ENCODE peak calls at places on chromosomes 3 and 15, in six cellular contexts. One of them, this sample, is unnamed.

GRCh38 chr15:48389701-48390143 is 58.5 kb downstream of the DUT start:
- DNase-seq in HepG2: no peak
- DNase-seq in HL-60: no peak
- DNase-seq in H1: no peak
- DNase-seq in GM12878: no peak
- DNase-seq in K562: no peak
- DNase-seq in this sample: no peak

GRCh38 chr15:79172801-79173460 is 82.4 kb upstream of the RASGRF1 start:
- DNase-seq in HepG2: no peak
- DNase-seq in HL-60: no peak
- DNase-seq in H1: no peak
- DNase-seq in GM12878: no peak
- DNase-seq in K562: no peak
- DNase-seq in this sample: no peak

GRCh38 chr3:158672293-158673176 is at the start of gene LXN:
- DNase-seq in HepG2: peak; percentile 3
- DNase-seq in HL-60: peak; percentile 31
- DNase-seq in H1: peak; percentile 85
- DNase-seq in GM12878: peak; percentile 56
- DNase-seq in K562: peak; percentile 44
- DNase-seq in this sample: peak; percentile 11

GRCh38 chr15:82105458-82106205 is 59.8 kb upstream of the MEX3B start:
- DNase-seq in HepG2: peak; percentile 5
- DNase-seq in HL-60: no peak
- DNase-seq in H1: no peak
- DNase-seq in GM12878: no peak
- DNase-seq in K562: no peak
- DNase-seq in this sample: no peak

GRCh38 chr3:171383206-171384018 is 76.8 kb downstream of the TNIK start:
- DNase-seq in HepG2: no peak
- DNase-seq in HL-60: no peak
- DNase-seq in H1: no peak
- DNase-seq in GM12878: no peak
- DNase-seq in K562: no peak
- DNase-seq in this sample: no peak

GRCh38 chr3:24199775-24200247 is 254.7 kb downstream of the NR1D2 start:
- DNase-seq in HepG2: no peak
- DNase-seq in HL-60: no peak
- DNase-seq in H1: no peak
- DNase-seq in GM12878: no peak
- DNase-seq in K562: no peak
- DNase-seq in this sample: peak; percentile 44

GRCh38 chr3:143825513-143825912 is 22.8 kb downstream of the SLC9A9 start:
- DNase-seq in HepG2: no peak
- DNase-seq in HL-60: no peak
- DNase-seq in H1: no peak
- DNase-seq in GM12878: peak; percentile 50
- DNase-seq in K562: no peak
- DNase-seq in this sample: no peak

GRCh38 chr15:78312956-78313355 is 13.5 kb upstream of the SKIC8 start:
- DNase-seq in HepG2: no peak
- DNase-seq in HL-60: no peak
- DNase-seq in H1: no peak
- DNase-seq in GM12878: no peak
- DNase-seq in K562: no peak
- DNase-seq in this sample: no peak

GRCh38 chr3:10768995-10769394 is 47.0 kb upstream of the SLC6A11 start:
- DNase-seq in HepG2: no peak
- DNase-seq in HL-60: no peak
- DNase-seq in H1: no peak
- DNase-seq in GM12878: no peak
- DNase-seq in K562: no peak
- DNase-seq in this sample: no peak

GRCh38 chr3:4687167-4687566 is 194.0 kb downstream of the ITPR1 start:
- DNase-seq in HepG2: peak; percentile 25
- DNase-seq in HL-60: no peak
- DNase-seq in H1: no peak
- DNase-seq in GM12878: no peak
- DNase-seq in K562: peak; percentile 50
- DNase-seq in this sample: no peak

GRCh38 chr15:86743283-86743903 is 663.7 kb downstream of the AGBL1 start:
- DNase-seq in HepG2: peak; percentile 1
- DNase-seq in HL-60: no peak
- DNase-seq in H1: peak; percentile 53
- DNase-seq in GM12878: no peak
- DNase-seq in K562: peak; percentile 13
- DNase-seq in this sample: peak; percentile 3

GRCh38 chr15:68620721-68621528 is 42.1 kb downstream of the CORO2B start:
- DNase-seq in HepG2: no peak
- DNase-seq in HL-60: no peak
- DNase-seq in H1: no peak
- DNase-seq in GM12878: no peak
- DNase-seq in K562: no peak
- DNase-seq in this sample: no peak

GRCh38 chr3:100941451-100941850 is 51.8 kb downstream of the ABI3BP start:
- DNase-seq in HepG2: no peak
- DNase-seq in HL-60: no peak
- DNase-seq in H1: no peak
- DNase-seq in GM12878: no peak
- DNase-seq in K562: no peak
- DNase-seq in this sample: no peak

DNA sequence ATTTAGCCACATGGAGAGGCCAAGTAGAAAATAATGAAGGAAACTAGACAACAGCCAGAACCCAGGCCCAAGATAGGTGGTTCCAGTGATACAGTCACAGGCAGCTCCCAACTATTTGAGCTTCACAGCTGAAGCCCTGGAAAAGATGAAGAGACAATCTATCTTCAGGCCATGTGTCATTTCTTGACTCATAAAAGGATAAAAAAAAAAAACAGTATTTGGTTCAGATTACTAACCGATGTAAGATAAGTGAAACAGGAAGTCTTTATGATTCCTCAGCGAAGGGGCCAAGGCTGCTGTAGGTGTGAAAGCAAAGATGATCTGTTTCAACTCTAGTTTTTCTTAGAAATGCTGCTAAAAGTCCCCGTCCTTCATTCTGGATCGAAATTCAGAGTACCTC is 394.6 kb downstream of the ZNF385D start:
- DNase-seq in HepG2: no peak
- DNase-seq in HL-60: no peak
- DNase-seq in H1: no peak
- DNase-seq in GM12878: no peak
- DNase-seq in K562: no peak
- DNase-seq in this sample: no peak
- TF ChIP-seq GABPA in HepG2: no peak
- TF ChIP-seq GABPA in HL-60: no peak
- TF ChIP-seq GABPA in H1: no peak
- TF ChIP-seq GABPA in GM12878: no peak
- TF ChIP-seq GABPA in K562: no peak
- TF ChIP-seq GABPA in this sample: no peak

GRCh38 chr3:13583251-13584180 is 34.6 kb downstream of the FBLN2 start:
- DNase-seq in HepG2: no peak
- DNase-seq in HL-60: no peak
- DNase-seq in H1: no peak
- DNase-seq in GM12878: no peak
- DNase-seq in K562: no peak
- DNase-seq in this sample: no peak

GRCh38 chr3:13582366-13583250 is 33.7 kb downstream of the FBLN2 start:
- DNase-seq in HepG2: no peak
- DNase-seq in HL-60: no peak
- DNase-seq in H1: no peak
- DNase-seq in GM12878: no peak
- DNase-seq in K562: no peak
- DNase-seq in this sample: peak; percentile 81

GRCh38 chr3:13587442-13587841 is 38.5 kb downstream of the FBLN2 start:
- DNase-seq in HepG2: no peak
- DNase-seq in HL-60: no peak
- DNase-seq in H1: no peak
- DNase-seq in GM12878: no peak
- DNase-seq in K562: peak; percentile 23
- DNase-seq in this sample: no peak

GRCh38 chr3:13584427-13584891 is 35.5 kb downstream of the FBLN2 start:
- DNase-seq in HepG2: no peak
- DNase-seq in HL-60: no peak
- DNase-seq in H1: no peak
- DNase-seq in GM12878: no peak
- DNase-seq in K562: no peak
- DNase-seq in this sample: no peak

DNA sequence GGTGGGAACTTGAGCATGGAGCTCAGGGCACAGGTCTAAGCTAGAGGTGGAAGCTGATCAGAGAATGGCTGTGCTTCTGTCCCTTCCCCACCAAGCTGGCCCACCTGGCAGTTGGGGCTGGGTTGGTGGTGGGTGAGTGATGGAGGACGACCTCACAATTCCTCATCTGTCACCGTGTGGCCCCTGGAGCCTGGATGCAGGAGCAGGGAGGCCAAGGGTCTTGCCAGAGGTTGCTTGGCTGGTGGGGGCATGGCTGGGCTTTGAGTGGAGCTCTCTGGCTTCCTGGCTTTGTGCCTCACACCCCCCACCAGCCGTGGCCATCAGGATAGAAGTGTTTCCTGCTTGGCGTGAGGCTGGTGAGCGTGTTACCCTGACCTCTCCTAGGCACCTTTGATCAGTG is 36.0 kb downstream of the FBLN2 start:
- DNase-seq in HepG2: no peak
- DNase-seq in HL-60: no peak
- DNase-seq in H1: no peak
- DNase-seq in GM12878: no peak
- DNase-seq in K562: no peak
- DNase-seq in this sample: no peak
- TF ChIP-seq GABPA in HepG2: no peak
- TF ChIP-seq GABPA in HL-60: no peak
- TF ChIP-seq GABPA in H1: no peak
- TF ChIP-seq GABPA in GM12878: no peak
- TF ChIP-seq GABPA in K562: no peak
- TF ChIP-seq GABPA in this sample: no peak

DNA sequence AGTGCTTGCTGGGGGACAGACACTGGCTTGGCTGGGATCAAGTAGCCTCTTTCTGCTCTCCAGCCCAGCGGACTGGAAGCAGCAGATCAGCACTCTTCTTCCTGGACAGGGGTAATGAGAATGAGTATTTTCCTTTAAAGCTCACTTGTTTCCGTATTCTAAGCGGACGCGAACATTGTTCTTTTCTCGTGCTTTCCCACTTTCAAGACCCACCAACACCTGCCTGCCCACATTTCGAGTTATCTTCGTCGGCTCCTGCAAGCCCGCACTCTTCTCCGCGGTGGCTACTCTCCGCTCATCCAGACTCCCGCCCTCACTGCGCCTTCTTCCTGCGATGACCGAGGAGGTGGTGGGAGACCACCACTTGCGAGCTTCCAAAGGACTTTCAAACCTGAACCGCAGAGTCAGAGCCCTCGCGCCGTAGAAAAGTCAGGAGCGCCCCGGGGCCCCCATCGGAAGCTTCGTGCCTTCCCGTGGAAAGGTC is 1.6 kb upstream of the PPM1L start:
- DNase-seq in HepG2: no peak
- DNase-seq in HL-60: no peak
- DNase-seq in H1: no peak
- DNase-seq in GM12878: no peak
- DNase-seq in K562: peak; percentile 29
- DNase-seq in this sample: peak; percentile 27
- TF ChIP-seq GABPA in HepG2: no peak
- TF ChIP-seq GABPA in HL-60: no peak
- TF ChIP-seq GABPA in H1: peak; percentile 5
- TF ChIP-seq GABPA in GM12878: no peak
- TF ChIP-seq GABPA in K562: no peak
- TF ChIP-seq GABPA in this sample: no peak

GRCh38 chr15:77130315-77130930 is 59.5 kb upstream of the TSPAN3 start:
- DNase-seq in HepG2: no peak
- DNase-seq in HL-60: no peak
- DNase-seq in H1: no peak
- DNase-seq in GM12878: no peak
- DNase-seq in K562: no peak
- DNase-seq in this sample: no peak
- TF ChIP-seq GABPA in HepG2: no peak
- TF ChIP-seq GABPA in HL-60: no peak
- TF ChIP-seq GABPA in H1: no peak
- TF ChIP-seq GABPA in GM12878: no peak
- TF ChIP-seq GABPA in K562: no peak
- TF ChIP-seq GABPA in this sample: no peak

DNA sequence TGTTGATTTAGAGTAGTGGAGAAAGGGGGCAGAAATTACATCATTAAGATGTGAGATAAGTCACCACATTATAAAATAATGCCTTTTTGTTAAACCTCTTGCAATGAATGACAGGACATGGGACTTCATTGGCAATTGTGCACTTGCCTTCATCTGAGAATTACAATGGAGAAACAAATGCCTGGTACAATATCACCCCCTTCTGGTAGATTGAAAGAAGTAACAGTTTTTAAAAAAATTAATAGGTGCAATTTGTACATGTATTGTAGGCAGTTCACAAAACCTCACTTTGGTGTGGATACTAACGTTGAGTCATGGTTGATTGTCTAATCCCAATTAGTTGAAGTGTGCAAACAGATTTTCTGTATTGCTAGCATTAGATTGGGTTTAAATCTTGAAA is 4.6 kb upstream of the P2RY14 start:
- DNase-seq in HepG2: peak; percentile 60
- DNase-seq in HL-60: peak; percentile 37
- DNase-seq in H1: no peak
- DNase-seq in GM12878: no peak
- DNase-seq in K562: peak; percentile 51
- DNase-seq in this sample: peak; percentile 50
- TF ChIP-seq GABPA in HepG2: no peak
- TF ChIP-seq GABPA in HL-60: no peak
- TF ChIP-seq GABPA in H1: no peak
- TF ChIP-seq GABPA in GM12878: no peak
- TF ChIP-seq GABPA in K562: no peak
- TF ChIP-seq GABPA in this sample: no peak

GRCh38 chr3:117548600-117548999 is 839.0 kb downstream of the TUSC7 start:
- DNase-seq in HepG2: no peak
- DNase-seq in HL-60: no peak
- DNase-seq in H1: no peak
- DNase-seq in GM12878: no peak
- DNase-seq in K562: no peak
- DNase-seq in this sample: no peak

GRCh38 chr3:117557469-117557868 is 847.9 kb downstream of the TUSC7 start:
- DNase-seq in HepG2: no peak
- DNase-seq in HL-60: no peak
- DNase-seq in H1: no peak
- DNase-seq in GM12878: no peak
- DNase-seq in K562: no peak
- DNase-seq in this sample: no peak

GRCh38 chr3:117549716-117550115 is 840.1 kb downstream of the TUSC7 start:
- DNase-seq in HepG2: no peak
- DNase-seq in HL-60: no peak
- DNase-seq in H1: no peak
- DNase-seq in GM12878: no peak
- DNase-seq in K562: no peak
- DNase-seq in this sample: no peak

GRCh38 chr3:117557008-117557407 is 847.4 kb downstream of the TUSC7 start:
- DNase-seq in HepG2: no peak
- DNase-seq in HL-60: no peak
- DNase-seq in H1: no peak
- DNase-seq in GM12878: no peak
- DNase-seq in K562: no peak
- DNase-seq in this sample: no peak

DNA sequence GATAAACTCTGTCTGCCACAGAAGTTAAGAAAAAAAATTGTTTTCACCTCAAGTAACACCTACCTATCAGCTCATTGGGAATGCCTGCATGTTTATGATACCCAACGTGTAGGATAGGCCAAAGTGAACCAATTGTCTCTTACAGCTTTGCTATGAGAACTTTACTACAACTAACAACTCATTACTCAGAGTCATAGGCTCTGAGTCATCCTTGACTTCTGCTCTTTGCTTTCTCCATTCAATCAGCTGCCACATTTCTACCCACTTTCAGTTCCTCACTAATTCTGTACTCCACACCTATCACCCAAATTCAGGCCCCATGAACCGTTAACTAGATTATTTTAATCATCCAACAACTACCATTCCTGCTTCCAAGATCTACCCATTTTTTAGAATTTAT is 843.9 kb downstream of the TUSC7 start:
- DNase-seq in HepG2: no peak
- DNase-seq in HL-60: peak; percentile 4
- DNase-seq in H1: no peak
- DNase-seq in GM12878: peak; percentile 23
- DNase-seq in K562: no peak
- DNase-seq in this sample: no peak
- TF ChIP-seq GABPA in HepG2: no peak
- TF ChIP-seq GABPA in HL-60: no peak
- TF ChIP-seq GABPA in H1: no peak
- TF ChIP-seq GABPA in GM12878: no peak
- TF ChIP-seq GABPA in K562: no peak
- TF ChIP-seq GABPA in this sample: no peak

This sample was measured in SK-N-SH.